ENCODE peak calls at places on chromosomes 5 and 9, in seven cellular contexts. One of them, this sample, is unnamed.

GRCh38 chr5:83718195-83718825 is 2.3 kb downstream of the HAPLN1 start:
- DNase-seq in brain microvascular endothelial cell: peak; percentile 62
- DNase-seq in left ventricle myocardium inferior: no peak
- DNase-seq in pancreas: peak; percentile 45
- DNase-seq in fibroblast of lung: peak; percentile 81
- DNase-seq in CD8-positive, alpha-beta T cell: peak; percentile 8
- DNase-seq in fibroblast of mammary gland: peak; percentile 69
- DNase-seq in this sample: peak; percentile 34

GRCh38 chr9:34139477-34140146 is 13.1 kb upstream of the DCAF12 start:
- DNase-seq in fibroblast of mammary gland: peak; percentile 87
- DNase-seq in brain microvascular endothelial cell: peak; percentile 91
- DNase-seq in pancreas: peak; percentile 84
- DNase-seq in CD8-positive, alpha-beta T cell: no peak
- DNase-seq in left ventricle myocardium inferior: peak; percentile 36
- DNase-seq in fibroblast of lung: peak; percentile 95
- DNase-seq in this sample: peak; percentile 54

GRCh38 chr9:14542071-14542470 is 151.2 kb downstream of the ZDHHC21 start:
- DNase-seq in CD8-positive, alpha-beta T cell: no peak
- DNase-seq in fibroblast of lung: no peak
- DNase-seq in left ventricle myocardium inferior: no peak
- DNase-seq in brain microvascular endothelial cell: no peak
- DNase-seq in fibroblast of mammary gland: no peak
- DNase-seq in pancreas: no peak
- DNase-seq in this sample: no peak

GRCh38 chr5:94983861-94984535 is 300.9 kb downstream of the MCTP1 start:
- DNase-seq in fibroblast of mammary gland: peak; percentile 84
- DNase-seq in CD8-positive, alpha-beta T cell: no peak
- DNase-seq in left ventricle myocardium inferior: no peak
- DNase-seq in brain microvascular endothelial cell: peak; percentile 12
- DNase-seq in fibroblast of lung: peak; percentile 85
- DNase-seq in pancreas: no peak
- DNase-seq in this sample: peak; percentile 4

GRCh38 chr9:81535542-81536241 is 153.7 kb downstream of the TLE1 start:
- DNase-seq in fibroblast of mammary gland: peak; percentile 11
- DNase-seq in CD8-positive, alpha-beta T cell: no peak
- DNase-seq in brain microvascular endothelial cell: peak; percentile 73
- DNase-seq in left ventricle myocardium inferior: no peak
- DNase-seq in fibroblast of lung: peak; percentile 74
- DNase-seq in pancreas: no peak
- DNase-seq in this sample: no peak

GRCh38 chr5:84650448-84650847 is 265.8 kb upstream of the EDIL3 start:
- DNase-seq in fibroblast of mammary gland: no peak
- DNase-seq in brain microvascular endothelial cell: no peak
- DNase-seq in CD8-positive, alpha-beta T cell: no peak
- DNase-seq in left ventricle myocardium inferior: no peak
- DNase-seq in pancreas: no peak
- DNase-seq in fibroblast of lung: no peak
- DNase-seq in this sample: no peak

GRCh38 chr5:136047858-136048257 is 19.1 kb downstream of the TGFBI start:
- DNase-seq in brain microvascular endothelial cell: no peak
- DNase-seq in fibroblast of mammary gland: no peak
- DNase-seq in fibroblast of lung: no peak
- DNase-seq in CD8-positive, alpha-beta T cell: no peak
- DNase-seq in pancreas: no peak
- DNase-seq in left ventricle myocardium inferior: no peak
- DNase-seq in this sample: no peak

GRCh38 chr5:1871441-1871840 is 11.3 kb downstream of the IRX4 start:
- DNase-seq in brain microvascular endothelial cell: no peak
- DNase-seq in left ventricle myocardium inferior: no peak
- DNase-seq in fibroblast of lung: no peak
- DNase-seq in CD8-positive, alpha-beta T cell: no peak
- DNase-seq in pancreas: no peak
- DNase-seq in fibroblast of mammary gland: no peak
- DNase-seq in this sample: no peak

GRCh38 chr5:158856794-158857193 is 242.9 kb downstream of the EBF1 start:
- DNase-seq in pancreas: no peak
- DNase-seq in fibroblast of mammary gland: no peak
- DNase-seq in fibroblast of lung: no peak
- DNase-seq in brain microvascular endothelial cell: no peak
- DNase-seq in CD8-positive, alpha-beta T cell: no peak
- DNase-seq in left ventricle myocardium inferior: no peak
- DNase-seq in this sample: no peak

GRCh38 chr9:89153618-89154017 is 25.0 kb downstream of the SHC3 start:
- DNase-seq in pancreas: no peak
- DNase-seq in brain microvascular endothelial cell: peak; percentile 89
- DNase-seq in fibroblast of mammary gland: peak; percentile 94
- DNase-seq in CD8-positive, alpha-beta T cell: no peak
- DNase-seq in left ventricle myocardium inferior: no peak
- DNase-seq in fibroblast of lung: peak; percentile 64
- DNase-seq in this sample: no peak

GRCh38 chr5:160054047-160054446 is 45.1 kb downstream of the TTC1 start:
- DNase-seq in CD8-positive, alpha-beta T cell: no peak
- DNase-seq in left ventricle myocardium inferior: no peak
- DNase-seq in fibroblast of lung: no peak
- DNase-seq in pancreas: no peak
- DNase-seq in fibroblast of mammary gland: peak; percentile 9
- DNase-seq in brain microvascular endothelial cell: peak; percentile 38
- DNase-seq in this sample: no peak

GRCh38 chr9:96219615-96220257 is 82.2 kb downstream of the HSD17B3 start:
- DNase-seq in fibroblast of mammary gland: peak; percentile 61
- DNase-seq in CD8-positive, alpha-beta T cell: peak; percentile 57
- DNase-seq in brain microvascular endothelial cell: no peak
- DNase-seq in left ventricle myocardium inferior: peak; percentile 39
- DNase-seq in pancreas: peak; percentile 35
- DNase-seq in fibroblast of lung: no peak
- DNase-seq in this sample: no peak

GRCh38 chr9:114047717-114048116 is 30.4 kb downstream of the AMBP start:
- DNase-seq in left ventricle myocardium inferior: no peak
- DNase-seq in fibroblast of mammary gland: no peak
- DNase-seq in pancreas: peak; percentile 40
- DNase-seq in CD8-positive, alpha-beta T cell: no peak
- DNase-seq in fibroblast of lung: peak; percentile 5
- DNase-seq in brain microvascular endothelial cell: peak; percentile 11
- DNase-seq in this sample: no peak

GRCh38 chr9:83432104-83432627 is 106.0 kb downstream of the FRMD3 start:
- DNase-seq in left ventricle myocardium inferior: peak; percentile 82
- DNase-seq in fibroblast of mammary gland: no peak
- DNase-seq in CD8-positive, alpha-beta T cell: no peak
- DNase-seq in fibroblast of lung: no peak
- DNase-seq in brain microvascular endothelial cell: no peak
- DNase-seq in pancreas: peak; percentile 92
- DNase-seq in this sample: no peak

GRCh38 chr5:7629559-7629958 is 221.4 kb downstream of the CFAP90 start:
- DNase-seq in brain microvascular endothelial cell: no peak
- DNase-seq in left ventricle myocardium inferior: no peak
- DNase-seq in fibroblast of mammary gland: no peak
- DNase-seq in pancreas: no peak
- DNase-seq in fibroblast of lung: no peak
- DNase-seq in CD8-positive, alpha-beta T cell: no peak
- DNase-seq in this sample: no peak

GRCh38 chr9:68530618-68531017 is 10.1 kb downstream of the TMEM252 start:
- DNase-seq in CD8-positive, alpha-beta T cell: no peak
- DNase-seq in left ventricle myocardium inferior: peak; percentile 81
- DNase-seq in fibroblast of mammary gland: no peak
- DNase-seq in pancreas: peak; percentile 34
- DNase-seq in brain microvascular endothelial cell: peak; percentile 20
- DNase-seq in fibroblast of lung: peak; percentile 60
- DNase-seq in this sample: no peak
- TF ChIP-seq CTCF in CD8-positive, alpha-beta T cell: no peak
- TF ChIP-seq CTCF in left ventricle myocardium inferior: peak; percentile 47
- TF ChIP-seq CTCF in fibroblast of mammary gland: no peak
- TF ChIP-seq CTCF in pancreas: no peak
- TF ChIP-seq CTCF in brain microvascular endothelial cell: peak; percentile 9
- TF ChIP-seq CTCF in fibroblast of lung: no peak
- TF ChIP-seq CTCF in this sample: no peak

GRCh38 chr9:137671196-137671538 is 52.4 kb downstream of the EHMT1 start:
- DNase-seq in CD8-positive, alpha-beta T cell: no peak
- DNase-seq in left ventricle myocardium inferior: no peak
- DNase-seq in fibroblast of mammary gland: no peak
- DNase-seq in fibroblast of lung: no peak
- DNase-seq in pancreas: no peak
- DNase-seq in brain microvascular endothelial cell: no peak
- DNase-seq in this sample: no peak

GRCh38 chr9:137671721-137672120 is 52.9 kb downstream of the EHMT1 start:
- DNase-seq in brain microvascular endothelial cell: no peak
- DNase-seq in left ventricle myocardium inferior: no peak
- DNase-seq in CD8-positive, alpha-beta T cell: no peak
- DNase-seq in fibroblast of lung: no peak
- DNase-seq in fibroblast of mammary gland: no peak
- DNase-seq in pancreas: no peak
- DNase-seq in this sample: no peak

GRCh38 chr9:137673871-137674270 is 55.1 kb downstream of the EHMT1 start:
- DNase-seq in pancreas: no peak
- DNase-seq in fibroblast of mammary gland: no peak
- DNase-seq in brain microvascular endothelial cell: no peak
- DNase-seq in fibroblast of lung: peak; percentile 35
- DNase-seq in left ventricle myocardium inferior: no peak
- DNase-seq in CD8-positive, alpha-beta T cell: no peak
- DNase-seq in this sample: no peak

GRCh38 chr9:137674307-137675305 is 55.8 kb downstream of the EHMT1 start:
- DNase-seq in fibroblast of lung: no peak
- DNase-seq in brain microvascular endothelial cell: no peak
- DNase-seq in fibroblast of mammary gland: no peak
- DNase-seq in CD8-positive, alpha-beta T cell: no peak
- DNase-seq in pancreas: no peak
- DNase-seq in left ventricle myocardium inferior: no peak
- DNase-seq in this sample: no peak

DNA sequence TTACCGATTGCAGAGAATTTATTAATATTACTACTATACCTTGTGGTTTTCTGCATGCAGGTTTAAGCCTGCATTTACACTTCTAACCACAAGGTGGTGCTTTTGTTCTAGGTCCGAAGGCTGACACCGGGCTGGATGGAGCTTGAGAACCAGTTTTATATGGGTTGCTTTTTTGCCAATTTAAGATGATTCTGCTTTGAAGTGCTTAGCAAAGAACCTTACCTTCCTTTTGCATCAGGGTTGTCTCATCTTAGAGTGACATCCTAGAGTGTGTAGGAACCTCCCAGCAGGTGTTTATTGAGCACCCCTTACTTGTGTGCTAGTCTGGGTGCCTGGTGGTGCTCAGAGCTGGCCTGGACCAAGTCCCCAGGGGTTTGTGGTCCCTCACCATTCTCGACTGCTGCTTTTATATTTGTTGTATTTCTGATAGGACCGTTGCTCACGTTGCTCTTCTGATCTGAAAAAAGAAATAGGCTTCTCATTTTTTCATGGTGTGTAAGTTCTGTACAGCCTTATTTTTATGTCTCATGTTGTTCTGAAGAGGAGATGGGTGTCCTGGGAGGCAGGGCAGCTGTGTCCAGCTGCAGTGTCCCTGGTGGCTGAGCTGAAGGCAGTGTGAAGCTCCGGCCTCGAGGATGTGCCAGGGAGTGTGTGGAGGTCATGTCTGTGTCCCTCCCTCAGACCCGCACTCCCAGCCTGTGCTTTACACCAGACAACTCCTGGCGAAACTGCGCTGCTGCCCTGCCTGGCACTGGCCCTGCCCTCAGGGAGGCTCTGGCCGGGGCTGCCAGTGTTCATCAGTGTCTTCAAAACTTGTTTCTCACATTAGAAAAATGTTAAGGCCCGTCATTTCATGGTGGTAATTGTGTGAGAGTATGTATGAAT is 54.3 kb downstream of the EHMT1 start:
- DNase-seq in pancreas: peak; percentile 46
- DNase-seq in fibroblast of lung: peak; percentile 85
- DNase-seq in left ventricle myocardium inferior: peak; percentile 54
- DNase-seq in fibroblast of mammary gland: peak; percentile 83
- DNase-seq in CD8-positive, alpha-beta T cell: peak; percentile 46
- DNase-seq in brain microvascular endothelial cell: peak; percentile 73
- DNase-seq in this sample: peak; percentile 36
- TF ChIP-seq CTCF in pancreas: peak; percentile 72
- TF ChIP-seq CTCF in fibroblast of lung: peak; percentile 82
- TF ChIP-seq CTCF in left ventricle myocardium inferior: peak; percentile 90
- TF ChIP-seq CTCF in fibroblast of mammary gland: peak; percentile 95
- TF ChIP-seq CTCF in CD8-positive, alpha-beta T cell: peak; percentile 88
- TF ChIP-seq CTCF in brain microvascular endothelial cell: peak; percentile 83
- TF ChIP-seq CTCF in this sample: peak; percentile 83

GRCh38 chr5:9025942-9026341 is 519.9 kb downstream of the SEMA5A start:
- DNase-seq in pancreas: no peak
- DNase-seq in CD8-positive, alpha-beta T cell: no peak
- DNase-seq in fibroblast of mammary gland: no peak
- DNase-seq in brain microvascular endothelial cell: no peak
- DNase-seq in fibroblast of lung: no peak
- DNase-seq in left ventricle myocardium inferior: no peak
- DNase-seq in this sample: no peak
- TF ChIP-seq CTCF in pancreas: no peak
- TF ChIP-seq CTCF in CD8-positive, alpha-beta T cell: no peak
- TF ChIP-seq CTCF in fibroblast of mammary gland: no peak
- TF ChIP-seq CTCF in brain microvascular endothelial cell: no peak
- TF ChIP-seq CTCF in fibroblast of lung: no peak
- TF ChIP-seq CTCF in left ventricle myocardium inferior: no peak
- TF ChIP-seq CTCF in this sample: no peak

DNA sequence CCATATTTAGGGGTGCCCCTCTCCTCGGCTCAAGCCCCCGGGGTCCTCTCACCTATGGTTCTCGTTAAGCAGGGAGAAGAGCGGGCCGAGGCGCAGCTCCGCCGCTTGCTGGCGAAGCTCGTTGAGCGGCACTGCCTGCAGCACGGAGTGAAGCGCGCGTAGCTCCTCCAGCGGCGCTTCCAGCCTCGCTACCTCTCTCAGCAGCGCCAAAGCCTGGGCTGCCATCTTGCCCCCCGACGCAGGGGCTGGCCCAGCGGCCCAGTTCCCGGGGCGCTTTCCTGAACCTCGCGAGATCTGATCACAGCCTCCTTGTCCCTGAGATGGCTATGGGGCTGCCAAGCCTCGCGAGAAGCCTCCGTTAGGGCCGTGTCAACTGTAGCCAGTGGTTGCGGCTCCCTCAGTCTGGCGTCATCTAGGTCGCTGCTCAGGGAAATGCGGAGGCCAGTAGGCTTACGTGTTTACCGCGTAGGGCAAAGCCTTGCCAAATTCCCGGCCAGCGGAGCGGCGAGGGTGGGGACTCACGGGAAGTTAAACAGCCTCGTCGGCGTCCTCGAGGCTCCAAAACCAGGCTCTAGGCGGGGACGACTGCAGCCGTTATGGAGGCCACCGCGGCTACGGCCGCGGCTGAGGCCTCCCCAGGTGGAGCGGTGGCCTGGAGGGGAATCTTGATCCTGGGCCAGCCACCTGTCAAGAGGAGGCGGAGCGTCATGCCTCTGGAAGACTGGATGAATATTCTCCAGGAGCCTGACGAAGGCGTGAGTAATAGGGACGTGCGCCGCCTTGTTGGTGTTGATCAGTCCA is at the start of gene PSMD5:
- DNase-seq in left ventricle myocardium inferior: peak; percentile 99
- DNase-seq in pancreas: peak; percentile 99
- DNase-seq in CD8-positive, alpha-beta T cell: peak; percentile 94
- DNase-seq in brain microvascular endothelial cell: peak; percentile 100
- DNase-seq in fibroblast of mammary gland: peak; percentile 100
- DNase-seq in fibroblast of lung: peak; percentile 100
- DNase-seq in this sample: peak; percentile 97
- TF ChIP-seq CTCF in left ventricle myocardium inferior: no peak
- TF ChIP-seq CTCF in pancreas: no peak
- TF ChIP-seq CTCF in CD8-positive, alpha-beta T cell: no peak
- TF ChIP-seq CTCF in brain microvascular endothelial cell: no peak
- TF ChIP-seq CTCF in fibroblast of mammary gland: no peak
- TF ChIP-seq CTCF in fibroblast of lung: no peak
- TF ChIP-seq CTCF in this sample: no peak

GRCh38 chr9:72930828-72931227 is 22.0 kb downstream of the ALDH1A1 start:
- DNase-seq in CD8-positive, alpha-beta T cell: no peak
- DNase-seq in fibroblast of mammary gland: no peak
- DNase-seq in brain microvascular endothelial cell: no peak
- DNase-seq in pancreas: no peak
- DNase-seq in fibroblast of lung: no peak
- DNase-seq in left ventricle myocardium inferior: no peak
- DNase-seq in this sample: no peak
- TF ChIP-seq CTCF in CD8-positive, alpha-beta T cell: no peak
- TF ChIP-seq CTCF in fibroblast of mammary gland: no peak
- TF ChIP-seq CTCF in brain microvascular endothelial cell: no peak
- TF ChIP-seq CTCF in pancreas: no peak
- TF ChIP-seq CTCF in fibroblast of lung: no peak
- TF ChIP-seq CTCF in left ventricle myocardium inferior: no peak
- TF ChIP-seq CTCF in this sample: no peak